ENCODE peak calls at places on chromosomes 2 and 18, in five cellular contexts. M is PC-3, W is fibroblast of mammary gland, K is AG04450, C is cardiac fibroblast. F is an unnamed sample.
A peak's percentile ranks its signal among the peaks of the same experiment; 100 is the strongest.

GRCh38 chr2:157077753-157078152 is 179.8 kb upstream of the GALNT5 start:
- DNase-seq in M (no peak), W (no peak), K (no peak), C (no peak), F (no peak)

GRCh38 chr18:23114171-23114881 is 21.0 kb upstream of the CABLES1 start:
- DNase-seq in M (no peak), W (peak; percentile 73), K (no peak), C (no peak), F (no peak)

GRCh38 chr2:237256845-237257244 is 157.1 kb downstream of the COL6A3 start:
- DNase-seq in M (peak; percentile 51), W (peak; percentile 91), K (no peak), C (peak; percentile 78), F (no peak)

GRCh38 chr2:196498962-196499361 is 140.6 kb upstream of the CCDC150 start:
- DNase-seq in M (no peak), W (no peak), K (no peak), C (no peak), F (no peak)

GRCh38 chr2:28398101-28398834 is 5.6 kb downstream of the FOSL2 start:
- DNase-seq in M (no peak), W (peak; percentile 74), K (no peak), C (peak; percentile 71), F (no peak)

GRCh38 chr2:46481541-46482193 is 2.3 kb downstream of the TMEM247 start:
- DNase-seq in M (peak; percentile 88), W (peak; percentile 96), K (peak; percentile 36), C (peak; percentile 80), F (peak; percentile 84)

GRCh38 chr2:101307950-101308431 is 510 bp downstream of the RNF149 start:
- DNase-seq in M (peak; percentile 12), W (no peak), K (no peak), C (peak; percentile 29), F (no peak)

GRCh38 chr2:226450141-226450540 is 349.5 kb downstream of the IRS1 start:
- DNase-seq in M (no peak), W (no peak), K (no peak), C (peak; percentile 90), F (no peak)

GRCh38 chr2:117128471-117128870 is 686.0 kb upstream of the DDX18 start:
- DNase-seq in M (no peak), W (no peak), K (no peak), C (no peak), F (no peak)

GRCh38 chr2:37323770-37324535 is 680 bp downstream of the PRKD3 start:
- DNase-seq in M (peak; percentile 55), W (peak; percentile 31), K (no peak), C (peak; percentile 54), F (no peak)

GRCh38 chr2:37321029-37321682 is 3.5 kb downstream of the PRKD3 start:
- DNase-seq in M (no peak), W (no peak), K (no peak), C (no peak), F (no peak)

GRCh38 chr2:37324536-37324785 is 172 bp downstream of the PRKD3 start:
- DNase-seq in M (no peak), W (peak; percentile 59), K (no peak), C (peak; percentile 69), F (no peak)

GRCh38 chr2:37323176-37323575 is 1.5 kb downstream of the PRKD3 start:
- DNase-seq in M (no peak), W (peak; percentile 16), K (no peak), C (peak; percentile 36), F (no peak)

GRCh38 chr2:37322368-37322767 is 2.3 kb downstream of the PRKD3 start:
- DNase-seq in M (no peak), W (peak; percentile 42), K (no peak), C (peak; percentile 58), F (no peak)
- H3K4me3 ChIP-seq in M (peak overlapping the region; percentile 93), W (no peak overlapping the region), K (peak overlapping the region; percentile 79), C (no peak overlapping the region), F (no peak overlapping the region)

GRCh38 chr2:203237501-203238238 is 1.1 kb upstream of the CYP20A1 start:
- DNase-seq in M (no peak), W (no peak), K (no peak), C (no peak), F (no peak)
- H3K4me3 ChIP-seq in M (peak overlapping the region; percentile 95), W (peak overlapping the region; percentile 94), K (no peak overlapping the region), C (peak overlapping the region; percentile 89), F (no peak overlapping the region)

GRCh38 chr2:240759454-240759853 is 60.6 kb downstream of the KIF1A start:
- DNase-seq in M (no peak), W (peak; percentile 3), K (no peak), C (no peak), F (no peak)

GRCh38 chr2:240762249-240762648 is 57.8 kb downstream of the KIF1A start:
- DNase-seq in M (no peak), W (no peak), K (no peak), C (no peak), F (no peak)

GRCh38 chr2:240762971-240763370 is 57.0 kb downstream of the KIF1A start:
- DNase-seq in M (no peak), W (no peak), K (no peak), C (no peak), F (no peak)

GRCh38 chr2:240760121-240760520 is 59.9 kb downstream of the KIF1A start:
- DNase-seq in M (no peak), W (no peak), K (no peak), C (no peak), F (no peak)

GRCh38 chr2:240760576-240761246 is 59.3 kb downstream of the KIF1A start:
- DNase-seq in M (no peak), W (no peak), K (no peak), C (no peak), F (no peak)
- H3K4me3 ChIP-seq in M (no peak overlapping the region), W (no peak overlapping the region), K (no peak overlapping the region), C (no peak overlapping the region), F (no peak overlapping the region)

GRCh38 chr2:135820003-135820618 is 16.9 kb downstream of the LCT start:
- DNase-seq in M (no peak), W (peak; percentile 36), K (peak; percentile 20), C (no peak), F (no peak)
- H3K4me3 ChIP-seq in M (no peak overlapping the region), W (no peak overlapping the region), K (no peak overlapping the region), C (no peak overlapping the region), F (no peak overlapping the region)

DNA sequence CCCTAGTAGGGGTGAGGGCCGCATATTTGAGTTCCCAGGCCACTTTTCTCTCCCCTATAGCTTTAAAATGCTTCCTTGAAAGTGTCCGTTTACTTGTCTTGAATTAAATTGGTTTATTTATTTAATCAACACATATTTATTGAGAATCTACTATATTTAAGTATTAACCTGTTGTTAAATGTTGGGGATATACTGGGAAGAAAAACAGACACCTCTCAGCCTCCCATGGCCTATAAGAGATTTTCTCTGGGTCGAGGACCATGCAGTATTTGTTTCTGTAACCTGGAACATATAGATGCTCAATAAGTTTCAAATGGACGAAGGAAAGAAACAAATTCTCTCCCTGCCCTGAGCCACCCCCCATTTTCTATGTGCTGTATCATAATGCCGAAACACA is 98.6 kb downstream of the INSIG2 start:
- DNase-seq in M (no peak), W (no peak), K (no peak), C (no peak), F (no peak)
- H3K4me3 ChIP-seq in M (peak overlapping the region; percentile 74), W (peak overlapping the region; percentile 73), K (peak overlapping the region; percentile 72), C (peak overlapping the region; percentile 55), F (peak overlapping the region; percentile 50)

GRCh38 chr18:79355433-79356335 is 40.0 kb upstream of the NFATC1 start:
- DNase-seq in M (no peak), W (no peak), K (no peak), C (no peak), F (no peak)
- H3K4me3 ChIP-seq in M (no peak overlapping the region), W (no peak overlapping the region), K (no peak overlapping the region), C (no peak overlapping the region), F (no peak overlapping the region)

GRCh38 chr2:84866121-84866520 is 14.8 kb downstream of the TRABD2A start:
- DNase-seq in M (no peak), W (peak; percentile 86), K (no peak), C (no peak), F (no peak)

GRCh38 chr2:84870306-84870705 is 10.6 kb downstream of the TRABD2A start:
- DNase-seq in M (no peak), W (no peak), K (no peak), C (no peak), F (no peak)

GRCh38 chr2:84862006-84862405 is 18.9 kb downstream of the TRABD2A start:
- DNase-seq in M (no peak), W (no peak), K (no peak), C (no peak), F (no peak)

GRCh38 chr2:84861539-84861938 is 19.3 kb downstream of the TRABD2A start:
- DNase-seq in M (no peak), W (no peak), K (no peak), C (no peak), F (no peak)

GRCh38 chr2:84865181-84865783 is 15.6 kb downstream of the TRABD2A start:
- DNase-seq in M (peak; percentile 61), W (peak; percentile 55), K (no peak), C (peak; percentile 49), F (no peak)
- H3K4me3 ChIP-seq in M (no peak overlapping the region), W (no peak overlapping the region), K (no peak overlapping the region), C (no peak overlapping the region), F (no peak overlapping the region)

DNA sequence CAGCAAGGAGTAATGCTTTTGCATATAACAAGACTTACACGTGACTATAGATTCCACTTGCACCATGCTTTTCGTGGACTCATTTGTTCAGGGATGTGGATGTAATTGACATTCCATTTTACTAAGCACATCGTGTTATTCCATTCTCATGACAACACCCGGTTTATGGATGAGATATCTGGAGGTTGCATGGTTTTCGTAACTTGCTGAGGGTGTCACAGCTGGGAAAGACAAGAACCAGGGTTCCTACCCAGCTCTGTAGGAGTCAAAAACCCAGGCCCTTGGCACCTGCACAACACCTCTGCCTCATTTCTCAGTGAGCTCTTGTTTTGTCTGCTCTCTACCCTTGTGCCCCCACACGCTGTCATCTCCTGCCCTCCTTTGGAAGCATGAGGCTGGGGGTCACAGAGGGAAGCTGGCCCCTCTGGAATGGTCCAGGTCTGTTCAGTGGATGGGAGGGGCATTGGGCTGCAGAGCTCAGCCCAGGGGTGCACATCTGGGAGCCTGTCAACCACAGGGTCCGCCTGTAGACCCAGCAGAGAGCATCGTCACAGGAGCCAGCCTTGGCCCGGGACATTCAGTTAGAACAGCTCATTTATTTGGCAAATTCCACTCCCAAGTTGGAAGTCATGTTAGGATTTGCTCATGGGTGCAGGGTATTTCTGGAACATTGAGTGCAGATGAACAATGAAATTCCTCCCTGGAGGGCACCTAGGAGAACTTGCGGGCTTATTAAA is 120.1 kb upstream of the TWIST2 start:
- DNase-seq in M (no peak), W (peak; percentile 100), K (peak; percentile 34), C (peak; percentile 60), F (peak; percentile 96)
- H3K4me3 ChIP-seq in M (no peak overlapping the region), W (no peak overlapping the region), K (no peak overlapping the region), C (no peak overlapping the region), F (peak overlapping the region; percentile 4)